ENCODE peak calls at places on chromosomes 16 and 17, in four cellular contexts. One of them, this sample, is unnamed.

GRCh38 chr16:48511716-48512115 is 98.3 kb downstream of the N4BP1 start:
- DNase-seq in A549: no peak
- DNase-seq in aorta: no peak
- DNase-seq in SJSA1: no peak
- DNase-seq in this sample: no peak

GRCh38 chr17:6708357-6708961 is 4.7 kb downstream of the SLC13A5 start:
- DNase-seq in aorta: no peak
- DNase-seq in SJSA1: no peak
- DNase-seq in A549: no peak
- DNase-seq in this sample: no peak

GRCh38 chr16:17571499-17572093 is 100.8 kb upstream of the XYLT1 start:
- DNase-seq in SJSA1: no peak
- DNase-seq in aorta: no peak
- DNase-seq in A549: no peak
- DNase-seq in this sample: no peak

GRCh38 chr16:8660841-8661301 is 13.5 kb upstream of the ABAT start:
- DNase-seq in aorta: peak
- DNase-seq in A549: peak
- DNase-seq in SJSA1: peak
- DNase-seq in this sample: peak

GRCh38 chr17:79946352-79947231 is 89.1 kb downstream of the TBC1D16 start:
- DNase-seq in aorta: no peak
- DNase-seq in A549: no peak
- DNase-seq in SJSA1: peak
- DNase-seq in this sample: no peak

GRCh38 chr17:45227631-45228120 is 6.0 kb downstream of the FMNL1 start:
- DNase-seq in aorta: no peak
- DNase-seq in SJSA1: no peak
- DNase-seq in A549: no peak
- DNase-seq in this sample: no peak

GRCh38 chr17:13031718-13032350 is 14.0 kb upstream of the ELAC2 start:
- DNase-seq in aorta: peak
- DNase-seq in A549: peak
- DNase-seq in SJSA1: no peak
- DNase-seq in this sample: no peak

GRCh38 chr16:2159052-2159838 is 3.7 kb downstream of the TRAF7 start:
- DNase-seq in A549: peak
- DNase-seq in aorta: peak
- DNase-seq in SJSA1: no peak
- DNase-seq in this sample: peak

GRCh38 chr16:11051430-11052079 is 107.2 kb downstream of the CLEC16A start:
- DNase-seq in SJSA1: no peak
- DNase-seq in aorta: no peak
- DNase-seq in A549: no peak
- DNase-seq in this sample: no peak

GRCh38 chr16:49459953-49460735 is 86.5 kb downstream of the C16orf78 start:
- DNase-seq in SJSA1: peak
- DNase-seq in aorta: no peak
- DNase-seq in A549: no peak
- DNase-seq in this sample: no peak

GRCh38 chr17:67496286-67496685 is 119.2 kb downstream of the PITPNC1 start:
- DNase-seq in SJSA1: no peak
- DNase-seq in aorta: no peak
- DNase-seq in A549: no peak
- DNase-seq in this sample: no peak

GRCh38 chr16:9072806-9073341 is 18.6 kb upstream of the HAPSTR1 start:
- DNase-seq in A549: no peak
- DNase-seq in aorta: no peak
- DNase-seq in SJSA1: no peak
- DNase-seq in this sample: no peak

GRCh38 chr16:69927056-69927757 is 23.9 kb upstream of the CLEC18A start:
- DNase-seq in SJSA1: no peak
- DNase-seq in aorta: peak
- DNase-seq in A549: no peak
- DNase-seq in this sample: peak

GRCh38 chr16:14509675-14510132 is 120.4 kb downstream of the PARN start:
- DNase-seq in SJSA1: no peak
- DNase-seq in aorta: no peak
- DNase-seq in A549: no peak
- DNase-seq in this sample: no peak

GRCh38 chr16:14511798-14512131 is 118.3 kb downstream of the PARN start:
- DNase-seq in SJSA1: no peak
- DNase-seq in A549: no peak
- DNase-seq in aorta: no peak
- DNase-seq in this sample: no peak

GRCh38 chr16:14509055-14509454 is 121.0 kb downstream of the PARN start:
- DNase-seq in A549: peak
- DNase-seq in SJSA1: no peak
- DNase-seq in aorta: no peak
- DNase-seq in this sample: no peak

GRCh38 chr16:14510939-14511797 is 118.9 kb downstream of the PARN start:
- DNase-seq in A549: peak
- DNase-seq in SJSA1: no peak
- DNase-seq in aorta: no peak
- DNase-seq in this sample: no peak

GRCh38 chr16:14510581-14510938 is 119.5 kb downstream of the PARN start:
- DNase-seq in A549: no peak
- DNase-seq in aorta: no peak
- DNase-seq in SJSA1: no peak
- DNase-seq in this sample: no peak
- H3K27ac ChIP-seq in A549: peak
- H3K27ac ChIP-seq in aorta: no peak
- H3K27ac ChIP-seq in SJSA1: peak
- H3K27ac ChIP-seq in this sample: no peak

GRCh38 chr16:82313754-82314153 is 143.7 kb upstream of the MPHOSPH6 start:
- DNase-seq in SJSA1: no peak
- DNase-seq in A549: no peak
- DNase-seq in aorta: no peak
- DNase-seq in this sample: no peak
- H3K27ac ChIP-seq in SJSA1: no peak
- H3K27ac ChIP-seq in A549: no peak
- H3K27ac ChIP-seq in aorta: no peak
- H3K27ac ChIP-seq in this sample: no peak

GRCh38 chr17:72575542-72576233 is 454.9 kb downstream of the SOX9 start:
- DNase-seq in A549: no peak
- DNase-seq in SJSA1: no peak
- DNase-seq in aorta: no peak
- DNase-seq in this sample: no peak
- H3K27ac ChIP-seq in A549: peak
- H3K27ac ChIP-seq in SJSA1: no peak
- H3K27ac ChIP-seq in aorta: no peak
- H3K27ac ChIP-seq in this sample: peak

DNA sequence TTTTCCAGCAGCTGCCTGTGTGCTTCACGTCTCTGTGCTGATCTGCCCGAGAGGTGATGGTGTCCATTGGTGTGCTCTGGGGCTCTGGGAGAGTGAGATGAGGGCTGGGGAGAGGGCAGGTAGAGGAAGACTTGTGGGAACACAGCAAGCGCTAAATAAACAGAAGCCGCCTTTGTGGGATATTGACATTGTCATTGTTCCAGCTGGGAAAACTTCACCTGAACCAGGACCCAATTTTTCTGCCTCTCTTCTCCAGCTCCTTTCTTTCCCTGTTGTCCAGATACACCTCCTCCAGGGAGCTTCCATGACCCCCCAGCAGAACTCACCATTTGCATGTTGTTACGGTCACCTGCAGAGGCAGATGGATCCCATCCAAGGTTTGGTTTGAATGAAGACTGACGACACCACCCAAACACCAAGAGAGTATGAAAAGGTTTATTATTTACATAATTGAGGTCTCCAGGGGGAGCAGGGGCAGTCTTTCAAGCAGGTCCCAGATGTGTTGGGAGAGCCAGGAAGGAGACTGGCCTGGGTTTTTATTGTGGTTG is 3.6 kb upstream of the ITGA3 start:
- DNase-seq in aorta: no peak
- DNase-seq in SJSA1: no peak
- DNase-seq in A549: no peak
- DNase-seq in this sample: no peak
- H3K27ac ChIP-seq in aorta: no peak
- H3K27ac ChIP-seq in SJSA1: no peak
- H3K27ac ChIP-seq in A549: peak
- H3K27ac ChIP-seq in this sample: no peak

GRCh38 chr17:42894283-42895184 is 6.1 kb upstream of the G6PC1 start:
- DNase-seq in aorta: no peak
- DNase-seq in A549: no peak
- DNase-seq in SJSA1: no peak
- DNase-seq in this sample: no peak

GRCh38 chr17:42889809-42890208 is 10.8 kb upstream of the G6PC1 start:
- DNase-seq in SJSA1: no peak
- DNase-seq in aorta: no peak
- DNase-seq in A549: no peak
- DNase-seq in this sample: no peak

GRCh38 chr17:42886283-42887176 is 14.1 kb upstream of the G6PC1 start:
- DNase-seq in aorta: no peak
- DNase-seq in SJSA1: no peak
- DNase-seq in A549: no peak
- DNase-seq in this sample: no peak

GRCh38 chr17:42895185-42895555 is 5.4 kb upstream of the G6PC1 start:
- DNase-seq in SJSA1: no peak
- DNase-seq in aorta: peak
- DNase-seq in A549: peak
- DNase-seq in this sample: no peak

DNA sequence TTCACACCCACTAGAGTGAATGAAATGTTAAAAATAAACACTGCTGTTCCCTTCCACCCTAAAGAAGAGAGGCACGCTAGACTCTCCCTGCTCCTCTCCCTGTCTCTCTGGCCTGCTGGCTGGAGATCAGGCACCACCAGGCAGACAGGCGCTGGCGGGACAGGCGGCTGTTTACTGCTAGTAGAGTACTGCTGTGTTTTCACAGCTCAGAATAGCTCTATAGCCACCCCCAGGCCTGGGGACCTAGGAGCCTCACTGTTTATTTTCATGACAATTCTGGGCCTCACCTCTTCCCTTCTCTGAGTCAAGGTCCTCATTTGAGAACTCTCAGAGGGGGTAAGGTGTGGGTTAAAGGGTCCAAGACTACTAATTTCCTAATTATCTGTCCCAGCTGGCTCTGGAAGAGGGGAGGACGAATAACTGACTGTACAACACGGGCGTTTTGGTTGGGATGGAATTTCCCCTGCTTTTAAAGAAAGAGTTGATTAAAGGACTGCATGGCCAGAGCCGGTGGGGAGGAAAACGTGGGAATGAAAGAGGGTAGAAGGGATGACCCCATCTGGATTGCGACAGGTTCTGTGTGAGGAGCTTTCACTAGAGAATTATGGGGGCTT is 9.0 kb upstream of the G6PC1 start:
- DNase-seq in aorta: peak
- DNase-seq in SJSA1: no peak
- DNase-seq in A549: no peak
- DNase-seq in this sample: no peak
- H3K27ac ChIP-seq in aorta: peak
- H3K27ac ChIP-seq in SJSA1: no peak
- H3K27ac ChIP-seq in A549: peak
- H3K27ac ChIP-seq in this sample: no peak

GRCh38 chr17:46774108-46774737 is 44.3 kb downstream of the WNT3 start:
- DNase-seq in aorta: no peak
- DNase-seq in SJSA1: no peak
- DNase-seq in A549: peak
- DNase-seq in this sample: no peak
- H3K27ac ChIP-seq in aorta: no peak
- H3K27ac ChIP-seq in SJSA1: no peak
- H3K27ac ChIP-seq in A549: peak
- H3K27ac ChIP-seq in this sample: no peak